ENCODE peak calls at places on chromosomes 1 and 21, in four cellular contexts. D is tibial artery, E is mammary epithelial cell, U is stomach. S is an unnamed sample.

GRCh38 chr1:57678138-57678537 is 254.3 kb upstream of the DAB1 start:
- DNase-seq in U (no peak), D (no peak), E (no peak), S (no peak)

GRCh38 chr1:101253976-101254660 is 17.3 kb downstream of the S1PR1 start:
- DNase-seq in U (no peak), E (peak; percentile 55), D (no peak), S (no peak)

GRCh38 chr1:221714227-221715116 is 27.4 kb downstream of the DUSP10 start:
- DNase-seq in D (no peak), E (no peak), U (no peak), S (no peak)

GRCh38 chr1:193070942-193071341 is 11.5 kb downstream of the RO60 start:
- DNase-seq in U (no peak), E (no peak), D (no peak), S (no peak)

GRCh38 chr1:66044912-66045311 is 252.2 kb downstream of the PDE4B start:
- DNase-seq in U (no peak), E (no peak), D (no peak), S (no peak)

GRCh38 chr1:6471969-6472368 is 6.0 kb upstream of the TNFRSF25 start:
- DNase-seq in E (no peak), D (no peak), U (peak; percentile 87), S (no peak)

GRCh38 chr21:43193651-43194302 is 25.0 kb downstream of the CRYAA start:
- DNase-seq in E (peak; percentile 96), U (no peak), D (peak; percentile 56), S (no peak)

GRCh38 chr1:113058861-113059441 is 14.0 kb upstream of the LRIG2 start:
- DNase-seq in U (no peak), E (no peak), D (no peak), S (no peak)

GRCh38 chr1:231493421-231494185 is 34.9 kb upstream of the TSNAX start:
- DNase-seq in E (peak; percentile 29), D (no peak), U (no peak), S (no peak)

GRCh38 chr1:20366766-20367602 is 76.3 kb downstream of the VWA5B1 start:
- DNase-seq in E (peak; percentile 48), U (no peak), D (no peak), S (no peak)

GRCh38 chr21:37224861-37225260 is 42.3 kb downstream of the VPS26C start:
- DNase-seq in D (no peak), U (no peak), E (no peak), S (no peak)

GRCh38 chr1:43879996-43880395 is 53.6 kb upstream of the ARTN start:
- DNase-seq in U (no peak), E (no peak), D (no peak), S (no peak)

GRCh38 chr1:1072849-1073742 is 1.0 kb downstream of the RNF223 start:
- DNase-seq in U (no peak), E (no peak), D (no peak), S (no peak)

GRCh38 chr1:59214764-59215208 is 82.1 kb upstream of the FGGY start:
- DNase-seq in D (peak; percentile 87), E (no peak), U (peak; percentile 36), S (no peak)

GRCh38 chr1:228781161-228781771 is 46.0 kb downstream of the RHOU start:
- DNase-seq in D (no peak), U (no peak), E (no peak), S (no peak)

GRCh38 chr1:32893198-32894018 is 7.1 kb downstream of the HPCA start:
- DNase-seq in U (peak; percentile 48), D (peak; percentile 69), E (no peak), S (no peak)

GRCh38 chr1:62295921-62296451 is 23.2 kb downstream of the KANK4 start:
- DNase-seq in E (peak; percentile 62), D (no peak), U (no peak), S (no peak)

GRCh38 chr1:218659911-218660677 is 315.0 kb downstream of the TGFB2 start:
- DNase-seq in U (no peak), E (no peak), D (no peak), S (no peak)

GRCh38 chr1:180250499-180250770 is 20.4 kb downstream of the LHX4 start:
- DNase-seq in U (no peak), D (peak; percentile 43), E (no peak), S (no peak)

GRCh38 chr1:240613353-240614142 is 1.6 kb upstream of the GREM2 start:
- DNase-seq in U (no peak), D (no peak), E (no peak), S (no peak)

DNA sequence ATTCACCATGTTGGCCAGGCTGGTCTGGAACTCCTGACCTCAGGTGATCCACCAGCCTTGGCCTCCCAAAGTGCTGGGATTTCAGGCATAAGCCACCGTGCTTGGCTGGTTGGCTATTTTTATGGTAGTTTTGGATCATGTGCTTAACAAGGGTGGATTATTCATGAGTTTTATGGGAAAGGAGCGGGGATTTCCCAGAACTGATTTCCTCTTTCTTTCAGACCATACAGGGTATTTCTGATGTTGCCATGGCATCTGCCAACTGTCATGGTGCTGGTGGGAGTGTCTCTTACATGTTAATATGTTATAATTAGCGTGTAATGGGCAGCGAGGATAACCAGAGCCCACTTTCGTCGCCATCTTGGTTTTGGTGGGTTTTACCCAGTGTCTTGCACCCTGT is 3.2 kb downstream of the TRPM2 start:
- DNase-seq in U (no peak), D (no peak), E (no peak), S (no peak)
- H3K4me1 ChIP-seq in U (no peaks in the 10 kb centered on the region), D (no peaks in the 10 kb centered on the region), E (no peaks in the 10 kb centered on the region), S (no peaks in the 10 kb centered on the region)

GRCh38 chr1:34686531-34686930 is 68.3 kb upstream of the GJB5 start:
- DNase-seq in E (no peak), D (no peak), U (no peak), S (no peak)
- TF ChIP-seq CTCF in E (no peak), D (no peak), U (no peak), S (no peak)

GRCh38 chr21:46055863-46056281 is 42.0 kb upstream of the COL6A2 start:
- DNase-seq in E (no peak), D (peak; percentile 92), U (no peak), S (peak; percentile 91)

GRCh38 chr21:46057710-46058241 is 40.1 kb upstream of the COL6A2 start:
- DNase-seq in D (peak; percentile 67), E (no peak), U (peak; percentile 20), S (no peak)

GRCh38 chr21:46056450-46056903 is 41.4 kb upstream of the COL6A2 start:
- DNase-seq in D (peak; percentile 97), U (peak; percentile 44), E (no peak), S (peak; percentile 95)

GRCh38 chr21:46058339-46059145 is 39.4 kb upstream of the COL6A2 start:
- DNase-seq in U (peak; percentile 16), D (peak; percentile 65), E (no peak), S (no peak)

DNA sequence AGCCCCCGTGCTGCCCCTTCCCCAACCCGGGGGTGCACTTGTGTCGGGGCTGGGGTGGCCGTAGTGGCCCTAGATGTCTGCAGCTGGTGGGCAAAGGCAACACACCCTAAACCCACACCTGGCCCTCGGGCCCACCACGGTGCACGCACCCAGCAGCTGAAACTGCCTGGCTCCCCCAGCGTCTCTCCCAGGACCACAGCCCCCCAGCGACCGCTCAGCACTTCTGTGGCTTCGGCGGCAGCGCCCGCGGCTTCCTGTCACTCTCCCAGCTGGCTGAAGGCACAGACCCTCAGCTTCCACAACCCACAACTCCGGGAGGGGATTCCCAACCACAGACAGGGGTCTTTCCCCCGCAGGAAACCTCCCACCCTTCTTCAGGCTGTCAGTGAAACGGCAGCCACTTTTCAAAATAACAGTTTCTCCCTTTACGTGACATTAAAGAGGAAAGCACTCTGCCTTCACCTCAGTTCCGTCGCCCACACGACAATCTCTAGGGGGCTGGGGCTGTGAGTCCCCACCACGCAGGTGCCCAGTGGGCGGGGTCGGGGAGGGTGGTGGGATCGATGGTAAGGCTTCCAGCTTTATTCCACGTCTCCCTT is 40.7 kb upstream of the COL6A2 start:
- DNase-seq in U (no peak), E (no peak), D (no peak), S (no peak)
- H3K4me1 ChIP-seq in U (peaks cover 11% of the 10 kb centered on the region), E (peaks cover 24% of the 10 kb centered on the region), D (peaks cover 7% of the 10 kb centered on the region), S (peaks cover 68% of the 10 kb centered on the region)

DNA sequence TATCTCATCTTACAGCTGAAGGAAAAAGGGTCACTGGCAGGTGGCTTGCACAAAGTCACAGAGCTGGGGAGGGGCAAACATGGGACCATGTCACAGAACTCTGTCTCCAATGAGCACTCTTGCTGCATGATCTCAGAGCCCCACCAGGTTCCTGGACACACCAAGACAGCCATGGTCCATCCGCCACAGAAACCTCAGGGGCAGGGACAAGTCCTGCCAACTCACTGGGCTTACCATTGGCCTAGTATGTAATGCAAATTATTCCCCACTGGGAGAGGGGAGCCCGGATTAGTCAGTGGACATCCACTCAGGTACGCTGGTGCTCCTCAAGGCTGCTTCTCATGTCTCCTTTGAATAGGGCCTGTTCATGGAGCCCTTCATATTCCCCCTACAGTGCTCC is 14.2 kb downstream of the S100A7A start:
- DNase-seq in E (no peak), D (no peak), U (no peak), S (peak; percentile 83)
- TF ChIP-seq CTCF in E (no peak), D (no peak), U (no peak), S (no peak)

GRCh38 chr21:39523930-39524329 is 72.2 kb downstream of the SH3BGR start:
- DNase-seq in D (no peak), U (no peak), E (no peak), S (no peak)
- H3K4me1 ChIP-seq in D (no peaks in the 10 kb centered on the region), U (peaks cover 17% of the 10 kb centered on the region), E (no peaks in the 10 kb centered on the region), S (peaks cover 7% of the 10 kb centered on the region)

GRCh38 chr1:160519542-160520435 is 3.3 kb downstream of the SLAMF6 start:
- DNase-seq in E (peak; percentile 39), D (no peak), U (no peak), S (no peak)
- TF ChIP-seq CTCF in E (no peak), D (no peak), U (no peak), S (no peak)

DNA sequence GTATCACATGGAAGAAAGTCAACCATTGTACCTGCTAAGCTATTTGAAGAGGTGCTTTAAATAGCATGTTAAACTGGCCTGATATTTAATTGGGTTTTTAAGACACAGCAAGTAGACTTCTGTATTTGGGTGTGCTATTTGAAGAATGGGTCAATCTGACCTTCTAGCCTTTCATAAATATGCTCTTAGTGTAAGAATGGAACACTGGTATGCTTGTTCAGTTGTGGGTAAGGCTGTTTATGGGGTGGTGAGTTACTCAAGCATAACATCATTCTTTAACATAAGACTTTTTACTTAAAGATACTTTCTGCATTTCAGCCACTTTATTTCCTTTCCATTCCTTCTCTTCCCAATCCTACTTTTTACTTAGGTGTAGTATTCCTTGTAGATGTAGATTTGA is 21.4 kb downstream of the AHCYL1 start:
- DNase-seq in D (no peak), E (no peak), U (no peak), S (no peak)
- H3K4me1 ChIP-seq in D (no peaks in the 10 kb centered on the region), E (peaks cover 37% of the 10 kb centered on the region), U (peaks cover 37% of the 10 kb centered on the region), S (peaks cover 63% of the 10 kb centered on the region)

GRCh38 chr1:42736152-42736551 is 3.9 kb downstream of the CLDN19 start:
- DNase-seq in D (no peak), U (peak; percentile 31), E (peak; percentile 25), S (peak; percentile 45)
- TF ChIP-seq CTCF in D (no peak), U (no peak), E (peak; percentile 23), S (no peak)

GRCh38 chr1:206463911-206464310 is 6.4 kb upstream of the IKBKE start:
- DNase-seq in D (no peak), E (no peak), U (no peak), S (no peak)
- H3K4me1 ChIP-seq in D (no peaks in the 10 kb centered on the region), E (peaks cover 14% of the 10 kb centered on the region), U (peaks cover 8% of the 10 kb centered on the region), S (peaks cover 22% of the 10 kb centered on the region)